ENCODE peak calls at places on chromosomes 6 and 20, in five cellular contexts. H, S, J, G and C are unnamed samples.

GRCh38 chr20:43900496-43900895 is 14.2 kb upstream of the TOX2 start:
- DNase-seq in G (no peak), J (no peak), H (no peak), S (no peak), C (no peak)

GRCh38 chr20:59948828-59949720 is 8.9 kb downstream of the FAM217B start:
- DNase-seq in S (peak; percentile 63), G (peak; percentile 44), J (no peak), H (peak; percentile 10), C (peak; percentile 67)

GRCh38 chr20:3755269-3755668 is 12.3 kb downstream of the ADISSP start:
- DNase-seq in G (no peak), J (no peak), S (no peak), H (no peak), C (no peak)

GRCh38 chr6:7542878-7543394 is 1.5 kb downstream of the DSP start:
- DNase-seq in S (peak; percentile 93), J (no peak), H (no peak), G (peak; percentile 42), C (peak; percentile 41)

GRCh38 chr20:62734336-62734735 is 25.7 kb downstream of the NTSR1 start:
- DNase-seq in H (no peak), J (no peak), S (no peak), G (no peak), C (no peak)

GRCh38 chr6:18491303-18492090 is 104.3 kb downstream of the RNF144B start:
- DNase-seq in S (no peak), H (no peak), G (no peak), J (no peak), C (no peak)

GRCh38 chr6:116476021-116476678 is 15.0 kb downstream of the CALHM6 start:
- DNase-seq in H (no peak), J (peak; percentile 62), G (no peak), S (peak; percentile 27), C (peak; percentile 24)

GRCh38 chr6:163008626-163009025 is 280.9 kb downstream of the PACRG start:
- DNase-seq in S (no peak), H (no peak), G (no peak), J (no peak), C (no peak)

GRCh38 chr6:142408409-142408808 is 106.6 kb downstream of the ADGRG6 start:
- DNase-seq in G (no peak), H (no peak), J (no peak), S (no peak), C (no peak)

GRCh38 chr6:56959938-56960337 is 5.0 kb downstream of the BEND6 start:
- DNase-seq in S (no peak), H (no peak), J (no peak), G (no peak), C (peak; percentile 77)

GRCh38 chr20:9332783-9333482 is 181.5 kb upstream of the LAMP5 start:
- DNase-seq in G (peak; percentile 9), J (no peak), H (no peak), S (no peak), C (no peak)

GRCh38 chr20:62685781-62686555 is 22.7 kb upstream of the NTSR1 start:
- DNase-seq in H (peak; percentile 81), G (no peak), S (peak; percentile 24), J (no peak), C (no peak)

GRCh38 chr6:54617730-54618129 is 228.8 kb upstream of the FAM83B start:
- DNase-seq in J (no peak), H (no peak), S (peak; percentile 6), G (no peak), C (peak; percentile 84)

GRCh38 chr20:58450259-58450658 is 61.2 kb downstream of the VAPB start:
- DNase-seq in S (no peak), H (no peak), G (no peak), J (peak; percentile 67), C (peak; percentile 42)

GRCh38 chr6:52423971-52424381 is 3.8 kb downstream of the EFHC1 start:
- DNase-seq in H (no peak), J (no peak), G (no peak), S (peak; percentile 54), C (peak; percentile 90)

GRCh38 chr6:16043171-16044142 is 85.4 kb upstream of the MYLIP start:
- DNase-seq in J (peak; percentile 62), G (no peak), H (no peak), S (no peak), C (no peak)

GRCh38 chr6:29845405-29846006 is 17.9 kb downstream of the HLA-G start:
- DNase-seq in J (peak; percentile 8), H (no peak), G (no peak), S (peak; percentile 45), C (no peak)

GRCh38 chr6:84346372-84346771 is 118.9 kb upstream of the CEP162 start:
- DNase-seq in S (no peak), J (no peak), H (no peak), G (peak; percentile 4), C (no peak)

GRCh38 chr6:34922177-34922663 is 33.2 kb downstream of the ANKS1A start:
- DNase-seq in S (peak; percentile 20), G (no peak), J (no peak), H (no peak), C (peak; percentile 81)

GRCh38 chr20:2521369-2522305 is 12.9 kb upstream of the ZNF343 start:
- DNase-seq in H (peak; percentile 43), G (peak; percentile 49), S (peak; percentile 45), J (no peak), C (peak; percentile 46)

GRCh38 chr20:63552481-63553249 is 1.3 kb upstream of the FNDC11 start:
- DNase-seq in H (peak; percentile 76), J (peak; percentile 52), G (no peak), S (no peak), C (no peak)

GRCh38 chr6:159473844-159474243 is 219.2 kb downstream of the SOD2 start:
- DNase-seq in G (no peak), J (no peak), S (no peak), H (no peak), C (no peak)

GRCh38 chr6:69901361-69901760 is 35.0 kb downstream of the COL19A1 start:
- DNase-seq in H (no peak), J (no peak), S (no peak), G (no peak), C (no peak)

GRCh38 chr6:112468359-112468758 is 121.2 kb downstream of the RFPL4B start:
- DNase-seq in G (no peak), S (no peak), H (no peak), J (no peak), C (peak; percentile 65)

GRCh38 chr6:26065952-26066380 is 21.3 kb upstream of the HFE start:
- DNase-seq in G (peak; percentile 66), H (peak; percentile 86), J (peak; percentile 73), S (peak; percentile 96), C (peak; percentile 82)

GRCh38 chr20:23606652-23607049 is 934 bp upstream of the CST9 start:
- DNase-seq in G (peak; percentile 81), H (peak; percentile 68), J (no peak), S (peak; percentile 77), C (peak; percentile 64)

GRCh38 chr6:143529095-143529494 is 17.6 kb upstream of the FUCA2 start:
- DNase-seq in S (no peak), H (no peak), J (no peak), G (peak; percentile 41), C (no peak)
- TF ChIP-seq SMC3 in S (no peak), H (no peak), J (no peak), G (peak; percentile 3), C (no peak)

DNA sequence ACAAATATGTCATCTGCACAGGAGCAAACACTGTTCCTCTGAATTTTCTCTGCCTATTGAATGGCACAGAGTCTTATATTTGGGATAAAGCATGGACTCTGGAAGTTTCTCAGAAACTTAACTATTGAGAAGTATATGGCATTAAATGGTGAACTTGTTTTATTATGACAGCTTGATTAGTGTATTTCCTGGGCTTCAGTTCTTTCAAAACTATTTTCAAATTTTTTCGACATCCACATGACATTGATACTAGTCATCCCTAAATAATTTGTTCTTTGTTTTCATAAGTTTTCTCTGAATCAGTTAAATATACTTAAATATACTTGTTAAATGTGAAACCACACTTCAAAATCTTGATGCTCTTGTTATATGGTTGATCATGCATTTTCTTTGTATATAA is 144.0 kb upstream of the TSHZ2 start:
- DNase-seq in S (no peak), H (no peak), J (no peak), G (no peak), C (no peak)
- TF ChIP-seq MXI1 in S (no peak), H (no peak), J (no peak), G (no peak), C (no peak)

GRCh38 chr6:24376875-24377274 is 19.0 kb upstream of the DCDC2 start:
- DNase-seq in H (no peak), S (no peak), G (peak; percentile 36), J (no peak), C (no peak)

GRCh38 chr6:24378473-24379097 is 20.7 kb upstream of the DCDC2 start:
- DNase-seq in J (no peak), G (no peak), S (peak; percentile 45), H (no peak), C (no peak)

GRCh38 chr6:24381476-24382219 is 21.1 kb upstream of the MRS2 start:
- DNase-seq in G (no peak), J (no peak), S (no peak), H (no peak), C (no peak)

GRCh38 chr6:24385536-24386269 is 17.0 kb upstream of the MRS2 start:
- DNase-seq in G (no peak), H (no peak), J (no peak), S (peak; percentile 98), C (no peak)

GRCh38 chr6:24382220-24382540 is 20.6 kb upstream of the MRS2 start:
- DNase-seq in J (no peak), S (no peak), G (no peak), H (no peak), C (no peak)
- TF ChIP-seq SMC3 in J (no peak), S (no peak), G (no peak), H (no peak), C (no peak)

GRCh38 chr6:137810554-137811120 is 56.4 kb upstream of the TNFAIP3 start:
- DNase-seq in S (peak; percentile 78), J (no peak), H (no peak), G (no peak), C (no peak)

GRCh38 chr6:137811912-137812553 is 55.0 kb upstream of the TNFAIP3 start:
- DNase-seq in S (no peak), G (no peak), J (no peak), H (no peak), C (no peak)

GRCh38 chr6:137808836-137809315 is 58.2 kb upstream of the TNFAIP3 start:
- DNase-seq in H (peak; percentile 37), S (peak; percentile 68), G (no peak), J (no peak), C (no peak)

GRCh38 chr6:137813308-137813707 is 53.8 kb upstream of the TNFAIP3 start:
- DNase-seq in J (no peak), H (no peak), G (no peak), S (no peak), C (peak; percentile 10)

DNA sequence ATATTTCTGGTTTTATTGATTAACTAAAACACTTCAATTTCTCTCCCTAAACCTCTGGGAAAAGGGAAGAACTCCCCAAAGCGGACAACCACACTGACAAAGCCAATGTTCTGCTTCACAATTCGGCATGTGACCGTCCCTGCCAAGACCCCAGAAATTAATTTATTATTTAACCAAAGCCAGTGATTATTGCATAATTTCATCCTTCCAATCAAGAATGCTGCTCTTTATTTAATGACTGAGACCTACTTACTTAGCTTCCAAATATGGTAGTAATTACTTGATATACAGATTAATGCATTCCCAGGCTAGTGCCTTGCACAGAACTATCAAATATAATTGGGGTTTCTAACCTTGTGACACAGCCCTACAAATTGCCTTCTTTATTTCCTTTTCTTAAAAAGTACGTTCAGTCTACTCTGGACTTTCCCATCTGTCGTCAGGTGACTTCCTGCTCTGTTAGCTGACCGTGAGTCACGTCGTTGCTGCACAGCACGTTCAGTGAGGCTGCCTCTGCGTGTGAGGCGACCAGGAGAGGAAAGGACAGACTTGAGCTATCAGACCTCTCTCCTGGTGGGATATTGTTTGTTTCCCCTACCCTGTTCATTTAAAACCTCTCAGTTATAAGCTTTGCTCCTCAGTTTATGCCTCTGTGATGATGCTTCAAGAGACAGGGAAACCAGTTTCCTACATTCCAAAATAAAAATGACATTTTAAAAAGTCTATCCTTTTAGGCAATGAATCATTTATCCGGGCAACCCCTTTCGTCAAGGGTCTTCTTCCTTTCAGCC is 55.7 kb upstream of the TNFAIP3 start:
- DNase-seq in G (no peak), S (peak; percentile 90), H (peak; percentile 83), J (peak; percentile 95), C (peak; percentile 96)
- TF ChIP-seq MXI1 in G (no peak), S (peak; percentile 14), H (no peak), J (no peak), C (peak; percentile 18)